ENCODE peak calls at places on chromosomes 4 and X, in four cellular contexts. E is sigmoid colon, N is A549, C is SK-N-SH. T is an unnamed sample.

GRCh38 chr4:118898221-118898620 is 9.6 kb downstream of the SYNPO2 start:
- DNase-seq in E (no peak), N (no peak), C (no peak), T (no peak)

GRCh38 chrX:107691024-107691448 is 62.7 kb downstream of the PRPS1 start:
- DNase-seq in E (no peak), N (no peak), C (no peak), T (peak; percentile 25)

GRCh38 chrX:100673397-100673953 is 29.5 kb downstream of the SRPX2 start:
- DNase-seq in E (no peak), N (no peak), C (no peak), T (no peak)

GRCh38 chr4:165384186-165384585 is 5.4 kb downstream of the CPE start:
- DNase-seq in E (no peak), N (no peak), C (no peak), T (no peak)

GRCh38 chr4:7209699-7210098 is 17.4 kb downstream of the SORCS2 start:
- DNase-seq in E (no peak), N (no peak), C (no peak), T (no peak)

GRCh38 chr4:1663549-1663948 is 20.6 kb downstream of the FAM53A start:
- DNase-seq in E (no peak), N (no peak), C (no peak), T (no peak)

GRCh38 chr4:102640669-102641068 is 120.1 kb downstream of the MANBA start:
- DNase-seq in E (no peak), N (no peak), C (no peak), T (no peak)

GRCh38 chr4:70772929-70773555 is 51.3 kb downstream of the RUFY3 start:
- DNase-seq in E (no peak), N (no peak), C (no peak), T (no peak)

GRCh38 chr4:156931267-156931666 is 40.3 kb downstream of the PDGFC start:
- DNase-seq in E (no peak), N (peak; percentile 78), C (no peak), T (no peak)

GRCh38 chr4:151649461-151649860 is 111.3 kb downstream of the GATB start:
- DNase-seq in E (no peak), N (no peak), C (no peak), T (no peak)

GRCh38 chr4:27318740-27319139 is 458.1 kb downstream of the STIM2 start:
- DNase-seq in E (no peak), N (peak; percentile 15), C (peak; percentile 11), T (no peak)

GRCh38 chrX:47174376-47174775 is 19.3 kb upstream of the UBA1 start:
- DNase-seq in E (peak; percentile 32), N (no peak), C (peak; percentile 11), T (peak; percentile 22)

GRCh38 chr4:62661821-62662220 is 1461.7 kb downstream of the ADGRL3 start:
- DNase-seq in E (no peak), N (no peak), C (no peak), T (no peak)

GRCh38 chrX:134244043-134244442 is 7.1 kb downstream of the CCDC160 start:
- DNase-seq in E (no peak), N (no peak), C (no peak), T (no peak)

GRCh38 chr4:128913228-128913627 is 103.7 kb downstream of the JADE1 start:
- DNase-seq in E (no peak), N (no peak), C (no peak), T (no peak)

GRCh38 chr4:6368601-6369000 is 99.0 kb downstream of the WFS1 start:
- DNase-seq in E (no peak), N (no peak), C (no peak), T (no peak)

GRCh38 chrX:72727846-72728245 is 13.7 kb upstream of the PHKA1 start:
- DNase-seq in E (no peak), N (no peak), C (no peak), T (no peak)

GRCh38 chr4:176883108-176883550 is 90.4 kb upstream of the VEGFC start:
- DNase-seq in E (no peak), N (peak; percentile 64), C (no peak), T (no peak)

GRCh38 chr4:87521757-87522374 is 7.3 kb downstream of the SPARCL1 start:
- DNase-seq in E (no peak), N (peak; percentile 5), C (no peak), T (no peak)

GRCh38 chr4:122783301-122784215 is 43.1 kb upstream of the FGF2 start:
- DNase-seq in E (peak; percentile 77), N (peak; percentile 70), C (no peak), T (no peak)

GRCh38 chr4:8775121-8775520 is 96.5 kb downstream of the HMX1 start:
- DNase-seq in E (no peak), N (no peak), C (no peak), T (no peak)

GRCh38 chr4:4995103-4995761 is 24.0 kb downstream of the CYTL1 start:
- DNase-seq in E (peak; percentile 88), N (peak; percentile 73), C (peak; percentile 81), T (peak; percentile 78)

GRCh38 chr4:185205697-185206342 is 2.0 kb upstream of the CFAP97 start:
- DNase-seq in E (no peak), N (no peak), C (no peak), T (no peak)

GRCh38 chr4:5708171-5708828 is at the start of gene EVC2:
- DNase-seq in E (peak; percentile 91), N (peak; percentile 27), C (peak; percentile 58), T (peak; percentile 84)

GRCh38 chr4:40033603-40034002 is 23.0 kb upstream of the N4BP2 start:
- DNase-seq in E (no peak), N (no peak), C (no peak), T (no peak)

GRCh38 chrX:131987252-131987651 is 35.9 kb upstream of the STK26 start:
- DNase-seq in E (no peak), N (no peak), C (no peak), T (no peak)

GRCh38 chr4:186651624-186652023 is 72.0 kb downstream of the FAT1 start:
- DNase-seq in E (peak; percentile 85), N (peak; percentile 59), C (no peak), T (no peak)

GRCh38 chrX:78922754-78923153 is 22.4 kb upstream of the P2RY10 start:
- DNase-seq in E (no peak), N (no peak), C (no peak), T (no peak)

DNA sequence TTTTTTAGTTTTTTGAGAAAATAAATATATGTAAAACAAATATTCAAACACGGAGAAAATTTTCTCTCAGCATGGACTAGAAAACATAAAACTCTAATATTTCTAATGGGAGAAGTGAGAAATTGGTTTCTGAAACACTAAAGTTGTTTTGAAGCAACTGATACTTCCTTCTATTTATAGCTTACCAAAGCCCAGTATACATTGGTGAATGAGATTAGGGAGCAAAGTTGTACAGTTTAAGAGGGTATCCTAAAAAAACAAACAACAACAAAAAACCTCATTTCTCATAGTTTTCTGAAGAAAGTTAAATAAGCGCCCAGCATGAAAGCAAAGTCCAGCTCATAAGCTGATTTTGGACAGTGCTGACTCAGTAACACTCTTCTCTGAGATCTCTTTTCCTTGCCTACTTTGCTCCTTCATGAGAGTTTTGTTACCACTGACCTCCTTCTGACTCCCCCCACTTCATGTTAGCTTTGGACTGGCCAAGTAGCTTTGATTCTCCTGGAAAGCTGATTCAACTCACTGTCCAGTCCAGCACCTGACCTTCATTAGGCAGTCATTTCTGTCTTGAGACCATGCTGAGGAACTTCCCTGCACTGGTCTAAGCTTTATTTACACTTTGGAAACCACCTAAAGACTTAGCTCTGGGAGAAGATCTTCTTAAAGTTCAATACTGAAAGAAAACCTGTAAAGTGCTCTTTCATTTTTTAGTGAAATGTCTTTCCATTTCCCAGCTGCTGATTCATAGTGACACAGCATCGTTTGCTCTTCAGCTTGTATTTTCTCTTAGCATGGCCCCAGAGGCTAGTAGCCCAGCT is 21.8 kb upstream of the P2RY10 start:
- DNase-seq in E (no peak), N (peak; percentile 0), C (no peak), T (no peak)
- TF ChIP-seq EP300 in E (no peak), N (no peak), C (no peak), T (no peak)

DNA sequence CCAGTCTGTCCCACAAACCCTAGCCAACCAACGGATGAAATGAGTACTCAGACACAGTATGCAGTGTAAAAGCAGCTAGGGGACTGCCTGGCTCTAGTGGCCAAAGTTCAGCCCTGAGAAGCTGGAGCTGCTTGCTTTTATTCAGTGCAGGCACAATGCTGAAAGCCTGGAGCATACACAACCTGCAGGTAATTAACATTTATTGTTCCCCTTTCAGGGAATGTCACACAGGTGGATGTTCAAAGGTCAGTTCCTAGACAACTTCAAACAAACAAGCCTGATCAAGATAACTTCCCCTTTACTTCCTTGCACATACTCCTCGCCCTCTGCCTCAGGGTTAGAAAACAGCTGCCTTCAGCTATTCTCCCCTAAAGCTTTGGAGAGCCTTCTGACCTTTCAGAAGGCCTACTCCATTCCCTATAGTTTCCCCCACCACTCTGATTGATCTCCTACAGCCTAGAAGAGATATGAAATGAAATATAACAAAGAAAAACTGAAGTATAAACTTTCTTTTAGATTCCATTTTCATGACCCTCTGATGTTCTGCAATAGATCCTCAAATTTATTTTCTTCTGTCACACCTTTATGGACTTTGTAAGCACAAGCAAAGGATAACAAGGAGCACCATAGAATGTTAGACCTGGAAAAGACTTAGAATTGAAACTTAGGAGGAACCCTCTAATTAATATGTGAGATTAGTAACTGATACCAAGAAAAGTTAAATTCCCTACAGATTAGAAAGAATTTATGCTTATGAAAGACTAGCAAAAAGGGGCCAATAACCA is 6.8 kb upstream of the DCAF8L1 start:
- DNase-seq in E (no peak), N (no peak), C (no peak), T (no peak)
- TF ChIP-seq EP300 in E (no peak), N (no peak), C (no peak), T (no peak)

GRCh38 chr4:25727711-25728493 is 72.3 kb downstream of the SLC34A2 start:
- DNase-seq in E (no peak), N (no peak), C (no peak), T (no peak)

GRCh38 chr4:25723409-25723808 is 67.8 kb downstream of the SLC34A2 start:
- DNase-seq in E (no peak), N (no peak), C (no peak), T (no peak)

GRCh38 chr4:25725870-25726269 is 70.2 kb downstream of the SLC34A2 start:
- DNase-seq in E (no peak), N (no peak), C (no peak), T (no peak)

DNA sequence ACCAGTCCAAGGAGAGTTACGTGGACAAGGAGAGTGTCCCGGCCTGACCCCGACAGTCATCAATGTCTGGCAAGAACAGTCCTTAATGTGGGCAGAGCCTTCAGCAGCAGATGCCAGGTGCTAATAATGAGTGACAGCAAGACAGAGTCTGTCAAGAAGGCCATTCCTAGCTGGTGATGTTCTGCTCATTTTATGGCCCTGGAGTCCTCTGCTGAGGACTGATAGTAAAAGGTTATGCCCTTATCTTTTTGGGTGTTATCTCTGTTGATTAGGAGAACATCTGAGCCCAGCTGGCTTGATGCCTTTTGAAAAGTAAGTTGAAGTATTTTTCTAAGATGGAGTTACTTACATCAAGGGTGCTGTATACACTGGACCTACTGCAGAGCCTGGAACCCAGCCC is 67.3 kb downstream of the SLC34A2 start:
- DNase-seq in E (no peak), N (no peak), C (no peak), T (no peak)
- TF ChIP-seq EP300 in E (no peak), N (no peak), C (no peak), T (no peak)

GRCh38 chrX:2697741-2698294 is 6.7 kb downstream of the CD99 start:
- DNase-seq in E (no peak), N (no peak), C (no peak), T (no peak)

GRCh38 chrX:2697306-2697705 is 6.2 kb downstream of the CD99 start:
- DNase-seq in E (no peak), N (no peak), C (no peak), T (no peak)

GRCh38 chrX:2698604-2699003 is 7.5 kb downstream of the CD99 start:
- DNase-seq in E (no peak), N (no peak), C (no peak), T (no peak)

GRCh38 chrX:2694868-2695267 is 3.8 kb downstream of the CD99 start:
- DNase-seq in E (no peak), N (no peak), C (no peak), T (no peak)

GRCh38 chrX:2696698-2697215 is 5.7 kb downstream of the CD99 start:
- DNase-seq in E (no peak), N (peak; percentile 35), C (no peak), T (no peak)
- TF ChIP-seq EP300 in E (no peak), N (no peak), C (no peak), T (no peak)

T was measured in ovary.